ENCODE peak calls at places on chromosome 10, in nine cellular contexts. L is CD4-positive, alpha-beta memory T cell; Y is sciatic nerve; D is AG08395; W is sigmoid colon; O is lower leg skin; T is NCI-H187; R is H4; B is ACHN. X is an unnamed sample.

GRCh38 chr10:103021897-103022286 is 103.8 kb downstream of the CNNM2 start:
- DNase-seq in L (no peak), Y (no peak), D (no peak), W (no peak), O (no peak), T (no peak), R (peak), B (no peak), X (no peak)

GRCh38 chr10:124525751-124526600 is 64.4 kb downstream of the LHPP start:
- DNase-seq in L (no peak), Y (no peak), D (no peak), W (peak), O (no peak), T (no peak), R (no peak), B (no peak), X (no peak)

GRCh38 chr10:99709480-99710229 is 22.3 kb downstream of the COX15 start:
- DNase-seq in L (no peak), Y (no peak), D (no peak), W (no peak), O (no peak), T (no peak), R (no peak), B (peak), X (no peak)

GRCh38 chr10:72612203-72612826 is 13.6 kb downstream of the MICU1 start:
- DNase-seq in L (no peak), Y (no peak), D (no peak), W (no peak), O (no peak), T (no peak), R (peak), B (no peak), X (peak)

GRCh38 chr10:130234171-130234965 is 98.2 kb downstream of the GLRX3 start:
- DNase-seq in L (no peak), Y (no peak), D (no peak), W (no peak), O (peak), T (no peak), R (no peak), B (no peak), X (no peak)

GRCh38 chr10:11144626-11145497 is 127.2 kb downstream of the CELF2 start:
- DNase-seq in L (no peak), Y (no peak), D (no peak), W (no peak), O (no peak), T (no peak), R (no peak), B (no peak), X (no peak)

GRCh38 chr10:50992972-50993766 is 81.1 kb upstream of the PRKG1 start:
- DNase-seq in L (no peak), Y (no peak), D (peak), W (no peak), O (no peak), T (no peak), R (no peak), B (no peak), X (no peak)

GRCh38 chr10:3527144-3527543 is 257.9 kb downstream of the KLF6 start:
- DNase-seq in L (no peak), Y (no peak), D (peak), W (no peak), O (no peak), T (no peak), R (no peak), B (no peak), X (no peak)

GRCh38 chr10:11875499-11876281 is 52.5 kb downstream of the PROSER2 start:
- DNase-seq in L (peak), Y (peak), D (peak), W (peak), O (peak), T (no peak), R (peak), B (peak), X (no peak)

X was measured in NCI-H1694 treated with DMSO at 0.1 percent for 48 hours.